ENCODE peak calls at places on chromosomes 7 and 10, in eight cellular contexts. One of them, this sample, is unnamed.

GRCh38 chr7:140008755-140009610 is 53.8 kb downstream of the PARP12 start:
- DNase-seq in myocyte: no peak
- DNase-seq in natural killer cell: no peak
- DNase-seq in activated effector memory CD4-positive, alpha-beta T cell treated with anti-CD3 and anti-CD28 coated beads, Interleukin-2, amount 50 U/mL, for 16 hours: peak; percentile 30
- DNase-seq in NCI-H1092 treated with DMSO at 0.1 percent for 48 hours: no peak
- DNase-seq in activated CD4-positive, CD25-positive, alpha-beta regulatory T cell treated with anti-CD3 and anti-CD28 coated beads, Interleukin-2, amount 50 U/mL, for 16 hours: no peak
- DNase-seq in SK-N-SH: no peak
- DNase-seq in stromal cell of bone marrow: no peak
- DNase-seq in this sample: no peak

GRCh38 chr7:97018126-97018601 is 6.5 kb downstream of the DLX5 start:
- DNase-seq in activated CD4-positive, CD25-positive, alpha-beta regulatory T cell treated with anti-CD3 and anti-CD28 coated beads, Interleukin-2, amount 50 U/mL, for 16 hours: no peak
- DNase-seq in SK-N-SH: no peak
- DNase-seq in natural killer cell: no peak
- DNase-seq in myocyte: no peak
- DNase-seq in NCI-H1092 treated with DMSO at 0.1 percent for 48 hours: no peak
- DNase-seq in stromal cell of bone marrow: no peak
- DNase-seq in activated effector memory CD4-positive, alpha-beta T cell treated with anti-CD3 and anti-CD28 coated beads, Interleukin-2, amount 50 U/mL, for 16 hours: no peak
- DNase-seq in this sample: no peak

GRCh38 chr7:121398246-121398645 is 2.1 kb upstream of the FAM3C start:
- DNase-seq in SK-N-SH: no peak
- DNase-seq in NCI-H1092 treated with DMSO at 0.1 percent for 48 hours: no peak
- DNase-seq in activated effector memory CD4-positive, alpha-beta T cell treated with anti-CD3 and anti-CD28 coated beads, Interleukin-2, amount 50 U/mL, for 16 hours: no peak
- DNase-seq in activated CD4-positive, CD25-positive, alpha-beta regulatory T cell treated with anti-CD3 and anti-CD28 coated beads, Interleukin-2, amount 50 U/mL, for 16 hours: no peak
- DNase-seq in myocyte: peak; percentile 53
- DNase-seq in natural killer cell: no peak
- DNase-seq in stromal cell of bone marrow: no peak
- DNase-seq in this sample: no peak

GRCh38 chr10:114334301-114334700 is 70.0 kb downstream of the AFAP1L2 start:
- DNase-seq in activated effector memory CD4-positive, alpha-beta T cell treated with anti-CD3 and anti-CD28 coated beads, Interleukin-2, amount 50 U/mL, for 16 hours: no peak
- DNase-seq in NCI-H1092 treated with DMSO at 0.1 percent for 48 hours: no peak
- DNase-seq in stromal cell of bone marrow: no peak
- DNase-seq in SK-N-SH: no peak
- DNase-seq in natural killer cell: no peak
- DNase-seq in myocyte: peak; percentile 46
- DNase-seq in activated CD4-positive, CD25-positive, alpha-beta regulatory T cell treated with anti-CD3 and anti-CD28 coated beads, Interleukin-2, amount 50 U/mL, for 16 hours: no peak
- DNase-seq in this sample: no peak

GRCh38 chr7:95002726-95003125 is 95.3 kb downstream of the PPP1R9A start:
- DNase-seq in natural killer cell: no peak
- DNase-seq in stromal cell of bone marrow: no peak
- DNase-seq in activated effector memory CD4-positive, alpha-beta T cell treated with anti-CD3 and anti-CD28 coated beads, Interleukin-2, amount 50 U/mL, for 16 hours: no peak
- DNase-seq in myocyte: no peak
- DNase-seq in activated CD4-positive, CD25-positive, alpha-beta regulatory T cell treated with anti-CD3 and anti-CD28 coated beads, Interleukin-2, amount 50 U/mL, for 16 hours: no peak
- DNase-seq in NCI-H1092 treated with DMSO at 0.1 percent for 48 hours: no peak
- DNase-seq in SK-N-SH: no peak
- DNase-seq in this sample: no peak

GRCh38 chr7:47988496-47989386 is 9.3 kb upstream of the HUS1 start:
- DNase-seq in stromal cell of bone marrow: no peak
- DNase-seq in myocyte: no peak
- DNase-seq in NCI-H1092 treated with DMSO at 0.1 percent for 48 hours: no peak
- DNase-seq in SK-N-SH: peak; percentile 56
- DNase-seq in activated CD4-positive, CD25-positive, alpha-beta regulatory T cell treated with anti-CD3 and anti-CD28 coated beads, Interleukin-2, amount 50 U/mL, for 16 hours: no peak
- DNase-seq in activated effector memory CD4-positive, alpha-beta T cell treated with anti-CD3 and anti-CD28 coated beads, Interleukin-2, amount 50 U/mL, for 16 hours: no peak
- DNase-seq in natural killer cell: no peak
- DNase-seq in this sample: no peak

GRCh38 chr10:61987537-61987936 is 86.0 kb downstream of the ARID5B start:
- DNase-seq in myocyte: no peak
- DNase-seq in stromal cell of bone marrow: no peak
- DNase-seq in NCI-H1092 treated with DMSO at 0.1 percent for 48 hours: no peak
- DNase-seq in activated effector memory CD4-positive, alpha-beta T cell treated with anti-CD3 and anti-CD28 coated beads, Interleukin-2, amount 50 U/mL, for 16 hours: no peak
- DNase-seq in activated CD4-positive, CD25-positive, alpha-beta regulatory T cell treated with anti-CD3 and anti-CD28 coated beads, Interleukin-2, amount 50 U/mL, for 16 hours: no peak
- DNase-seq in SK-N-SH: no peak
- DNase-seq in natural killer cell: no peak
- DNase-seq in this sample: no peak

GRCh38 chr10:35185260-35186034 is 58.8 kb downstream of the CREM start:
- DNase-seq in NCI-H1092 treated with DMSO at 0.1 percent for 48 hours: no peak
- DNase-seq in SK-N-SH: no peak
- DNase-seq in stromal cell of bone marrow: no peak
- DNase-seq in activated effector memory CD4-positive, alpha-beta T cell treated with anti-CD3 and anti-CD28 coated beads, Interleukin-2, amount 50 U/mL, for 16 hours: no peak
- DNase-seq in activated CD4-positive, CD25-positive, alpha-beta regulatory T cell treated with anti-CD3 and anti-CD28 coated beads, Interleukin-2, amount 50 U/mL, for 16 hours: no peak
- DNase-seq in myocyte: no peak
- DNase-seq in natural killer cell: no peak
- DNase-seq in this sample: no peak

GRCh38 chr7:151089893-151090730 is 3.8 kb downstream of the AGAP3 start:
- DNase-seq in activated effector memory CD4-positive, alpha-beta T cell treated with anti-CD3 and anti-CD28 coated beads, Interleukin-2, amount 50 U/mL, for 16 hours: no peak
- DNase-seq in NCI-H1092 treated with DMSO at 0.1 percent for 48 hours: no peak
- DNase-seq in stromal cell of bone marrow: no peak
- DNase-seq in SK-N-SH: no peak
- DNase-seq in myocyte: no peak
- DNase-seq in activated CD4-positive, CD25-positive, alpha-beta regulatory T cell treated with anti-CD3 and anti-CD28 coated beads, Interleukin-2, amount 50 U/mL, for 16 hours: no peak
- DNase-seq in natural killer cell: no peak
- DNase-seq in this sample: no peak